ENCODE peak calls at places on chromosomes 12 and 14, in eight cellular contexts. M is right lobe of liver, J is WERI-Rb-1, F is A549, E is HFF-Myc, A is B cell, Z is epithelial cell of proximal tubule, S is esophagus squamous epithelium. I is an unnamed sample.

GRCh38 chr12:78035913-78036658 is 205.4 kb downstream of the NAV3 start:
- DNase-seq in J (no peak), E (no peak), S (no peak), M (no peak), F (no peak), Z (no peak), A (no peak), I (no peak)

GRCh38 chr12:56198836-56199235 is 9.6 kb upstream of the SMARCC2 start:
- DNase-seq in M (no peak), S (no peak), F (no peak), Z (no peak), A (no peak), E (no peak), J (no peak), I (no peak)

GRCh38 chr12:62190921-62191746 is 69.1 kb upstream of the USP15 start:
- DNase-seq in M (peak), E (no peak), F (no peak), S (no peak), J (peak), Z (no peak), A (no peak), I (peak)

GRCh38 chr12:33265037-33265436 is 174.6 kb downstream of the SYT10 start:
- DNase-seq in M (no peak), J (no peak), A (no peak), F (no peak), E (no peak), S (no peak), Z (no peak), I (no peak)

GRCh38 chr12:47007048-47007447 is 72.4 kb upstream of the PCED1B start:
- DNase-seq in E (no peak), A (no peak), Z (no peak), S (no peak), M (peak), F (no peak), J (no peak), I (no peak)

GRCh38 chr14:48398675-48399282 is 723.4 kb upstream of the MDGA2 start:
- DNase-seq in A (no peak), M (no peak), S (no peak), J (peak), E (peak), F (peak), Z (peak), I (peak)

GRCh38 chr14:69543341-69544249 is 31.1 kb downstream of the CCDC177 start:
- DNase-seq in Z (no peak), M (no peak), F (peak), A (no peak), E (peak), S (peak), J (no peak), I (peak)

GRCh38 chr12:52055781-52056711 is 4.8 kb downstream of the NR4A1 start:
- DNase-seq in E (no peak), F (no peak), Z (no peak), A (no peak), J (no peak), M (peak), S (no peak), I (no peak)

GRCh38 chr14:67620217-67620789 is 583 bp downstream of the ARG2 start:
- DNase-seq in F (peak), M (no peak), S (no peak), Z (no peak), E (no peak), J (peak), A (no peak), I (peak)

GRCh38 chr12:11785722-11786121 is 136.2 kb downstream of the ETV6 start:
- DNase-seq in J (no peak), M (no peak), E (no peak), Z (no peak), S (no peak), A (no peak), F (no peak), I (no peak)

GRCh38 chr12:13627536-13627935 is 353.9 kb downstream of the GRIN2B start:
- DNase-seq in Z (no peak), E (no peak), F (no peak), J (no peak), S (no peak), M (no peak), A (no peak), I (no peak)

GRCh38 chr12:106790020-106790419 is 15.5 kb downstream of the RIC8B start:
- DNase-seq in M (no peak), E (no peak), J (no peak), Z (no peak), A (no peak), F (no peak), S (no peak), I (no peak)
- TF ChIP-seq CTCF in M (peak), E (no peak), J (peak), Z (peak), A (no peak), F (peak), S (no peak), I (no peak)

GRCh38 chr12:67391656-67392055 is 122.5 kb downstream of the CAND1 start:
- DNase-seq in Z (no peak), A (no peak), M (no peak), S (no peak), J (no peak), F (no peak), E (no peak), I (no peak)
- TF ChIP-seq CTCF in Z (no peak), A (no peak), M (no peak), S (no peak), J (no peak), F (no peak), E (no peak), I (no peak)

GRCh38 chr12:120257041-120257821 is 8.3 kb downstream of the PXN start:
- DNase-seq in E (peak), A (no peak), Z (no peak), F (no peak), M (no peak), J (no peak), S (no peak), I (peak)
- TF ChIP-seq CTCF in E (no peak), A (no peak), Z (no peak), F (no peak), M (no peak), J (no peak), S (no peak), I (no peak)

GRCh38 chr12:109927622-109928021 is 27.5 kb downstream of the TCHP start:
- DNase-seq in F (peak), E (no peak), S (no peak), J (peak), M (no peak), Z (no peak), A (no peak), I (peak)
- TF ChIP-seq CTCF in F (peak), E (peak), S (peak), J (peak), M (peak), Z (peak), A (peak), I (peak)

GRCh38 chr12:99609455-99610181 is 37.9 kb upstream of the GARIN6 start:
- DNase-seq in A (no peak), S (no peak), J (no peak), F (no peak), Z (no peak), M (no peak), E (no peak), I (no peak)
- TF ChIP-seq CTCF in A (no peak), S (no peak), J (no peak), F (no peak), Z (no peak), M (no peak), E (no peak), I (no peak)

I was measured in Calu3.